ENCODE peak calls at places on chromosomes 4 and X, in ten cellular contexts. H, W, B, O, P, X, S, D, V and F are unnamed samples.

GRCh38 chr4:54941994-54942552 is 183.3 kb downstream of the KDR start:
- DNase-seq in H (peak; percentile 99), W (no peak), B (no peak), O (peak; percentile 3), P (no peak), X (no peak), S (no peak), D (no peak), V (no peak), F (no peak)

GRCh38 chr4:77578145-77578544 is 27.5 kb upstream of the CXCL13 start:
- DNase-seq in H (no peak), W (no peak), B (no peak), O (no peak), P (no peak), X (no peak), S (no peak), D (no peak), V (no peak), F (peak; percentile 16)

GRCh38 chrX:34365482-34365881 is 233.4 kb upstream of the FAM47A start:
- DNase-seq in H (peak; percentile 43), W (no peak), B (no peak), O (peak; percentile 31), P (no peak), X (no peak), S (no peak), D (no peak), V (no peak), F (peak; percentile 25)

GRCh38 chr4:6087669-6088068 is 69.4 kb upstream of the C4orf50 start:
- DNase-seq in H (peak; percentile 52), W (no peak), B (no peak), O (no peak), P (no peak), X (no peak), S (no peak), D (peak; percentile 73), V (no peak), F (peak; percentile 70)

GRCh38 chrX:12947545-12948235 is 27.2 kb upstream of the TMSB4X start:
- DNase-seq in H (no peak), W (no peak), B (no peak), O (no peak), P (no peak), X (no peak), S (no peak), D (no peak), V (no peak), F (no peak)

GRCh38 chrX:129496625-129497024 is 26.7 kb downstream of the SMARCA1 start:
- DNase-seq in H (no peak), W (no peak), B (no peak), O (no peak), P (no peak), X (no peak), S (no peak), D (no peak), V (no peak), F (no peak)

GRCh38 chrX:22800806-22801205 is 199.0 kb upstream of the DDX53 start:
- DNase-seq in H (peak; percentile 7), W (no peak), B (no peak), O (no peak), P (peak; percentile 3), X (no peak), S (no peak), D (no peak), V (no peak), F (peak; percentile 12)

GRCh38 chr4:101156619-101157310 is 190.6 kb downstream of the PPP3CA start:
- DNase-seq in H (no peak), W (no peak), B (no peak), O (no peak), P (no peak), X (no peak), S (no peak), D (no peak), V (no peak), F (no peak)

GRCh38 chr4:142480244-142480643 is 365.9 kb downstream of the INPP4B start:
- DNase-seq in H (no peak), W (no peak), B (no peak), O (no peak), P (peak; percentile 3), X (no peak), S (no peak), D (no peak), V (no peak), F (peak; percentile 23)

GRCh38 chr4:187183826-187184225 is 460.2 kb upstream of the FAT1 start:
- DNase-seq in H (no peak), W (no peak), B (no peak), O (no peak), P (peak; percentile 19), X (no peak), S (no peak), D (no peak), V (no peak), F (no peak)

GRCh38 chrX:78102100-78102499 is 1.9 kb upstream of the PGK1 start:
- DNase-seq in H (no peak), W (no peak), B (no peak), O (no peak), P (peak; percentile 17), X (no peak), S (no peak), D (no peak), V (no peak), F (no peak)

GRCh38 chr4:48905363-48906015 is 1.1 kb downstream of the OCIAD2 start:
- DNase-seq in H (peak; percentile 58), W (no peak), B (no peak), O (peak; percentile 31), P (peak; percentile 79), X (no peak), S (no peak), D (no peak), V (no peak), F (no peak)

GRCh38 chrX:104195489-104196084 is 29.3 kb downstream of the FAM199X start:
- DNase-seq in H (peak; percentile 41), W (peak; percentile 1), B (no peak), O (peak; percentile 10), P (peak; percentile 15), X (no peak), S (no peak), D (no peak), V (peak; percentile 34), F (peak; percentile 4)

GRCh38 chrX:1164322-1165288 is 47.8 kb downstream of the CRLF2 start:
- DNase-seq in H (peak; percentile 10), W (no peak), B (no peak), O (peak; percentile 6), P (no peak), X (no peak), S (no peak), D (no peak), V (peak; percentile 47), F (peak; percentile 60)

GRCh38 chr4:7390366-7390765 is 44.4 kb downstream of the PSAPL1 start:
- DNase-seq in H (no peak), W (no peak), B (no peak), O (no peak), P (no peak), X (no peak), S (no peak), D (no peak), V (no peak), F (no peak)

GRCh38 chr4:109169160-109169559 is 133.3 kb downstream of the COL25A1 start:
- DNase-seq in H (no peak), W (no peak), B (no peak), O (no peak), P (peak; percentile 54), X (no peak), S (no peak), D (no peak), V (no peak), F (no peak)

GRCh38 chrX:120310861-120311631 is at the start of gene TMEM255A:
- DNase-seq in H (no peak), W (no peak), B (no peak), O (no peak), P (peak; percentile 18), X (no peak), S (no peak), D (peak; percentile 53), V (peak; percentile 31), F (no peak)

GRCh38 chr4:187993827-187994226 is 1.7 kb upstream of the ZFP42 start:
- DNase-seq in H (peak; percentile 1), W (no peak), B (no peak), O (no peak), P (peak; percentile 7), X (no peak), S (no peak), D (no peak), V (no peak), F (no peak)

GRCh38 chrX:2500091-2500680 is 590 bp downstream of the DHRSX start:
- DNase-seq in H (peak; percentile 49), W (peak; percentile 61), B (no peak), O (peak; percentile 58), P (peak; percentile 73), X (peak; percentile 55), S (no peak), D (no peak), V (peak; percentile 68), F (peak; percentile 30)

GRCh38 chrX:40154229-40154852 is 56.6 kb upstream of the BCOR start:
- DNase-seq in H (peak; percentile 34), W (no peak), B (peak; percentile 63), O (peak; percentile 38), P (peak; percentile 46), X (no peak), S (no peak), D (peak; percentile 66), V (no peak), F (peak; percentile 68)

GRCh38 chr4:75831856-75832405 is 70.3 kb downstream of the PPEF2 start:
- DNase-seq in H (no peak), W (no peak), B (no peak), O (peak; percentile 35), P (no peak), X (no peak), S (no peak), D (no peak), V (no peak), F (no peak)

GRCh38 chr4:3315566-3315965 is 22.7 kb downstream of the RGS12 start:
- DNase-seq in H (no peak), W (no peak), B (no peak), O (no peak), P (no peak), X (no peak), S (no peak), D (no peak), V (no peak), F (no peak)

GRCh38 chr4:32697281-32697814 is 1977.2 kb downstream of the PCDH7 start:
- DNase-seq in H (no peak), W (no peak), B (no peak), O (no peak), P (no peak), X (no peak), S (no peak), D (no peak), V (no peak), F (no peak)

GRCh38 chr4:121057466-121057911 is 14.8 kb downstream of the NDNF start:
- DNase-seq in H (no peak), W (no peak), B (no peak), O (no peak), P (no peak), X (no peak), S (no peak), D (no peak), V (no peak), F (peak; percentile 7)